ENCODE peak calls at places on chromosomes 7 and 10, in six cellular contexts. I is H1, V is body of pancreas, W is PC-9, Q is left ventricle myocardium inferior, D is endodermal cell. S is an unnamed sample.
A peak's percentile ranks its signal among the peaks of the same experiment; 100 is the strongest.

GRCh38 chr10:32205666-32206065 is 141.3 kb downstream of the EPC1 start:
- DNase-seq in W (no peak), I (no peak), Q (no peak), D (no peak), V (no peak), S (no peak)

GRCh38 chr10:55793024-55793423 is 568.0 kb downstream of the ZWINT start:
- DNase-seq in Q (no peak), W (peak; percentile 45), V (no peak), I (no peak), D (no peak), S (no peak)

GRCh38 chr7:12759112-12759511 is 71.7 kb downstream of the ARL4A start:
- DNase-seq in I (no peak), V (no peak), W (no peak), Q (no peak), D (no peak), S (no peak)

GRCh38 chr10:9615179-9615578 is 1402.5 kb upstream of the CELF2 start:
- DNase-seq in D (no peak), Q (no peak), W (no peak), I (no peak), V (no peak), S (no peak)

GRCh38 chr7:135817576-135817975 is 69.0 kb upstream of the FAM180A start:
- DNase-seq in W (no peak), V (no peak), D (no peak), I (no peak), Q (no peak), S (no peak)

GRCh38 chr7:108268200-108268820 is 138.1 kb upstream of the LAMB4 start:
- DNase-seq in Q (no peak), V (no peak), D (no peak), W (no peak), I (no peak), S (no peak)

GRCh38 chr10:10821926-10822325 is 195.7 kb upstream of the CELF2 start:
- DNase-seq in Q (no peak), I (no peak), D (no peak), W (no peak), V (no peak), S (peak; percentile 24)

GRCh38 chr10:58701398-58702135 is 188.9 kb downstream of the BICC1 start:
- DNase-seq in V (no peak), I (no peak), D (no peak), Q (no peak), W (no peak), S (no peak)

GRCh38 chr7:27423821-27424220 is 181.2 kb downstream of the EVX1 start:
- DNase-seq in Q (no peak), V (no peak), I (no peak), W (no peak), D (no peak), S (no peak)

GRCh38 chr7:18610331-18610948 is 114.9 kb downstream of the HDAC9 start:
- DNase-seq in W (no peak), V (no peak), I (peak; percentile 55), D (peak; percentile 76), Q (no peak), S (no peak)

GRCh38 chr7:138001529-138002095 is at the start of gene CREB3L2:
- DNase-seq in D (peak; percentile 87), V (peak; percentile 64), W (peak; percentile 62), Q (peak; percentile 60), I (no peak), S (peak; percentile 70)

GRCh38 chr10:102813734-102814455 is 23.3 kb downstream of the CYP17A1 start:
- DNase-seq in W (no peak), I (no peak), Q (peak; percentile 29), V (no peak), D (no peak), S (no peak)

GRCh38 chr7:78043159-78043558 is 244.6 kb downstream of the PHTF2 start:
- DNase-seq in W (no peak), V (no peak), Q (no peak), I (no peak), D (no peak), S (no peak)

GRCh38 chr7:100370746-100371145 is 2.5 kb upstream of the PILRA start:
- DNase-seq in V (no peak), D (no peak), W (no peak), I (no peak), Q (no peak), S (no peak)

GRCh38 chr10:121616291-121616690 is 18.0 kb upstream of the FGFR2 start:
- DNase-seq in I (no peak), V (no peak), Q (no peak), D (no peak), W (no peak), S (no peak)

GRCh38 chr10:133100706-133101463 is 13.2 kb downstream of the ADGRA1 start:
- DNase-seq in W (no peak), I (peak; percentile 94), Q (no peak), D (peak; percentile 98), V (peak; percentile 40), S (peak; percentile 37)

GRCh38 chr7:79008786-79009185 is 444.7 kb downstream of the MAGI2 start:
- DNase-seq in I (no peak), D (no peak), W (no peak), V (no peak), Q (no peak), S (no peak)

GRCh38 chr7:19080076-19080475 is 37.4 kb downstream of the TWIST1 start:
- DNase-seq in D (peak; percentile 49), I (no peak), W (peak; percentile 41), Q (no peak), V (no peak), S (no peak)

GRCh38 chr10:48478469-48478868 is 126.4 kb downstream of the ARHGAP22 start:
- DNase-seq in Q (no peak), V (no peak), D (peak; percentile 20), W (no peak), I (no peak), S (no peak)

GRCh38 chr7:77330169-77330882 is 85.8 kb downstream of the GSAP start:
- DNase-seq in W (no peak), I (no peak), Q (no peak), D (no peak), V (no peak), S (peak; percentile 57)

DNA sequence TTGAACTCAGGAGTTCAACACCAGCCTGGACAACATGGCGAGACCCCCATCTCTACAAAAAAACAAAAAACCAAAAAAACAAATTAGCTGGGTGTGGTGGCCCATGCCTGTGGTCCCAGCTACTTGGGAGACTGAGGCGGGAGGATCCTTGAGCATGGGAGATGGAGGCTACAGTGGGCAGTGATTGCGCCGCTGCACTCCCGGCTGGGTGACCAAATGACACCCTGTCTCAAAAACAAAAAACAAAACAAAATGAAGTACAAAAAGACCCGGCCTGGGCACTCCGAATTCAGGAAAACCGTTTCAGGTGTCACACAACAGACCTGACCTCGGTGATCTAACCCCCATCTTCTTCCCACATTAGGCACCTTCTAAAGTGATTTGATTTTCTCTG is 65.5 kb downstream of the INSIG1 start:
- DNase-seq in Q (no peak), D (no peak), I (no peak), V (no peak), W (no peak), S (no peak)
- TF ChIP-seq CTCF in Q (no peak), D (no peak), I (no peak), V (no peak), W (no peak), S (no peak)

DNA sequence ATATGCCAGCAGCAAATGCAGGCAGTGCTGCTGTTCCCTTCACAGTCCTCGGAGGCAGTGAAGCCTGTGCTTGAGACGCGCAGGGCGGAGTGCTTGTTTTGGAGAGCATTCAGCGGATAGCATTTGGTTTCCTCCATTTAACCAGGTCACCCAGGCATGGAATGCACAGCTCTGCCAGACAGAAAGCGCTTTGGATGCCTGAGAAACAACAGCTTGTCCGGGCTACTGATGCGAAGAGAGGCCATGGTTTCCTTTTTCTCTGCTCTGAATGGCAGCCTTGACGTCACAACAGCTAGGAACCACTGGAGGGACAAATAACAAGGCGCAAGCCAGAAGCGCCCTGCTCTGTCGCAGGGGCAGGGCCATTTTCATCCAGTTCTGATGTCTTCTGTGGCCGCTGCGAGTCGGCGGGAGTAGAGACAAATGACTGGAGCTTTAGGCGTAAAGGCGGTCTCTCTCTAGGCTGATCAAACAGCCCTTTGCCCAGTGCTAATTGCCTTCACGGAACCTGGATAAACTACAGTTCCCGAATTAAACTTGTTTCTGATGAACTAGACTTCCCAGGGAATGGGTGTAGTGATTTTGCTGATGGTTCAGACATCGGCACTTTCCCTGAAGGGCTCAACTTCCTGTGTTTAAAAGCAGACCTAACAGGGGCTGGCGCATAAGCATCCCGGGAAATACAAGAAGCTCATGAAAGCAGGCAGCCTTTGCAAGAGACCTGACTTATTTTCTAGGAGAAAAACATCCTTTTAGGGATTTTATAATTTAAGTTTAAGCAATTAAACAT is 187.6 kb upstream of the KLF14 start:
- DNase-seq in Q (peak; percentile 49), V (no peak), I (peak; percentile 48), D (no peak), W (no peak), S (no peak)
- H3K4me1 ChIP-seq in Q (peaks cover 100% of the 10 kb centered on the region), V (peaks cover 74% of the 10 kb centered on the region), I (peaks cover 6% of the 10 kb centered on the region), D (peaks cover 6% of the 10 kb centered on the region), W (peaks cover 61% of the 10 kb centered on the region), S (peaks cover 19% of the 10 kb centered on the region)

GRCh38 chr10:95337761-95338160 is 47.0 kb upstream of the PDLIM1 start:
- DNase-seq in W (no peak), Q (no peak), D (no peak), I (no peak), V (no peak), S (no peak)
- H3K36me3 ChIP-seq in W (no peaks in the 10 kb centered on the region), Q (peaks cover 71% of the 10 kb centered on the region), D (no peaks in the 10 kb centered on the region), I (no peaks in the 10 kb centered on the region), V (no peaks in the 10 kb centered on the region), S (peaks cover 5% of the 10 kb centered on the region)

GRCh38 chr7:20647051-20647450 is 31.6 kb downstream of the ABCB5 start:
- DNase-seq in W (no peak), D (no peak), I (no peak), V (no peak), Q (no peak), S (no peak)

GRCh38 chr7:20647908-20648776 is 32.7 kb downstream of the ABCB5 start:
- DNase-seq in D (peak; percentile 85), V (no peak), W (no peak), I (peak; percentile 53), Q (no peak), S (no peak)

GRCh38 chr7:20653636-20654035 is 38.2 kb downstream of the ABCB5 start:
- DNase-seq in D (peak; percentile 74), V (no peak), Q (no peak), I (no peak), W (no peak), S (no peak)

GRCh38 chr7:20650782-20651181 is 35.3 kb downstream of the ABCB5 start:
- DNase-seq in W (no peak), D (peak; percentile 84), I (no peak), Q (no peak), V (no peak), S (no peak)

DNA sequence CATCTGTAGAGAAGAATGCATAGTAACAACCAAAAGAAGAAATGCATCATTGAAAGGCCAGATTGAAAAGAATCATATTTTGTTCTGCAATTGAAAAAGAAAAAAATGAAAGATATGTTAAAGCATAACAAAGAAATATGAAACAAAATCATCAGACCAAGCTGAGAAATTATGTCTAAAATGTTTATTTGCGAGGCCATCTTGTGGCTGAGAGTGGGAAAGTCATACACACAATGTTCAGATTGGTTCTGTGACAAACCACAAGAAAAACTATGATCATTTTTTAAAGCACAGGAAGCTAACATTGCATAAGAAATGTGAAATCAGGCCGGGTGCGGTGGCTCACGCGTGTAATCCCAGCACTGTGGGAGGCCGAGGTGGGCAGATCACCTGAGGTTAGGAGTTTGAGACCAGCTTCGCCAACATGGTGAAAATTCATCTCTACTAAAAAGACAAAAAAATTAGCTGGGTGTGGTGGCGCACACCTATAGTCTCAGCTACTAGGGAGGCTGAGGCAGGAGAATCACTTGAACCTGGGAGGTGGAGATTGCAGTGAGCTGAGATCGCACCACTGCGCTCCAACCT is 36.6 kb downstream of the ABCB5 start:
- DNase-seq in V (no peak), Q (no peak), D (no peak), W (no peak), I (no peak), S (no peak)
- TF ChIP-seq CTCF in V (peak; percentile 17), Q (peak; percentile 50), D (peak; percentile 76), W (peak; percentile 68), I (peak; percentile 48), S (no peak)

GRCh38 chr7:101659706-101660105 is 30.6 kb upstream of the MYL10 start:
- DNase-seq in V (no peak), Q (no peak), D (no peak), I (no peak), W (no peak), S (no peak)
- H3K4me1 ChIP-seq in V (no peaks in the 10 kb centered on the region), Q (no peaks in the 10 kb centered on the region), D (peaks cover 5% of the 10 kb centered on the region), I (peaks cover under 1% of the 10 kb centered on the region), W (no peaks in the 10 kb centered on the region), S (no peaks in the 10 kb centered on the region)

S was measured in lung.